ENCODE peak calls at places on chromosomes 5 and 9, in ten cellular contexts. K is fibroblast of pulmonary artery, R is MCF 10A, S is AG10803, H is chondrocyte, E is HCT116, J is AG04450, U is WTC11, Q is omental fat pad, P is cardiac fibroblast. D is an unnamed sample.

GRCh38 chr9:112059145-112059979 is 115.7 kb downstream of the SUSD1 start:
- DNase-seq in K (peak), R (peak), S (peak), H (no peak), E (no peak), J (peak), U (no peak), Q (no peak), P (peak), D (no peak)

GRCh38 chr9:131067625-131068024 is 28.7 kb upstream of the AIF1L start:
- DNase-seq in K (no peak), R (no peak), S (no peak), H (no peak), E (no peak), J (no peak), U (no peak), Q (no peak), P (no peak), D (no peak)

GRCh38 chr5:181260720-181261319 is at the start of gene TRIM52:
- DNase-seq in K (peak), R (peak), S (peak), H (peak), E (peak), J (no peak), U (peak), Q (peak), P (peak), D (no peak)

GRCh38 chr5:4079881-4080280 is 484.2 kb downstream of the IRX1 start:
- DNase-seq in K (no peak), R (no peak), S (no peak), H (no peak), E (no peak), J (no peak), U (no peak), Q (no peak), P (peak), D (no peak)

GRCh38 chr5:101932599-101932998 is 363.5 kb downstream of the SLCO4C1 start:
- DNase-seq in K (no peak), R (no peak), S (no peak), H (no peak), E (no peak), J (no peak), U (no peak), Q (no peak), P (no peak), D (no peak)

GRCh38 chr5:173781826-173782670 is 106.1 kb upstream of the CPEB4 start:
- DNase-seq in K (peak), R (peak), S (peak), H (no peak), E (no peak), J (peak), U (no peak), Q (peak), P (peak), D (no peak)

GRCh38 chr5:117262607-117263131 is 688.0 kb upstream of the SEMA6A start:
- DNase-seq in K (peak), R (peak), S (no peak), H (no peak), E (no peak), J (no peak), U (no peak), Q (no peak), P (peak), D (no peak)

GRCh38 chr5:40605295-40605958 is 74.3 kb upstream of the PTGER4 start:
- DNase-seq in K (peak), R (peak), S (peak), H (no peak), E (no peak), J (no peak), U (no peak), Q (no peak), P (peak), D (no peak)

GRCh38 chr9:94741856-94742255 is 15.4 kb downstream of the AOPEP start:
- DNase-seq in K (no peak), R (no peak), S (no peak), H (no peak), E (no peak), J (no peak), U (no peak), Q (no peak), P (no peak), D (no peak)

GRCh38 chr5:50849554-50849953 is 183.1 kb downstream of the PARP8 start:
- DNase-seq in K (no peak), R (no peak), S (no peak), H (no peak), E (no peak), J (no peak), U (no peak), Q (no peak), P (no peak), D (no peak)

GRCh38 chr9:119003218-119003617 is 366.0 kb downstream of the BRINP1 start:
- DNase-seq in K (no peak), R (no peak), S (peak), H (no peak), E (no peak), J (no peak), U (no peak), Q (no peak), P (peak), D (no peak)

GRCh38 chr5:74767579-74767913 is 497 bp downstream of the NSA2 start:
- DNase-seq in K (peak), R (peak), S (peak), H (no peak), E (peak), J (no peak), U (no peak), Q (no peak), P (peak), D (no peak)

GRCh38 chr5:54379590-54379989 is 69.2 kb upstream of the ARL15 start:
- DNase-seq in K (no peak), R (no peak), S (no peak), H (no peak), E (no peak), J (no peak), U (no peak), Q (no peak), P (no peak), D (no peak)

GRCh38 chr9:133552236-133552635 is 17.7 kb downstream of the ADAMTSL2 start:
- DNase-seq in K (no peak), R (no peak), S (no peak), H (no peak), E (no peak), J (no peak), U (no peak), Q (no peak), P (no peak), D (no peak)

GRCh38 chr5:42374722-42375273 is 48.4 kb upstream of the GHR start:
- DNase-seq in K (no peak), R (no peak), S (no peak), H (no peak), E (no peak), J (no peak), U (no peak), Q (no peak), P (no peak), D (no peak)
- TF ChIP-seq CTCF in K (no peak), R (no peak), S (no peak), H (no peak), E (no peak), J (no peak), U (no peak), Q (no peak), P (no peak), D (no peak)

GRCh38 chr9:4386819-4387218 is 87.0 kb upstream of the GLIS3 start:
- DNase-seq in K (no peak), R (peak), S (no peak), H (no peak), E (no peak), J (no peak), U (no peak), Q (no peak), P (peak), D (no peak)
- TF ChIP-seq CTCF in K (no peak), R (no peak), S (no peak), H (no peak), E (peak), J (no peak), U (no peak), Q (no peak), P (no peak), D (no peak)

GRCh38 chr5:124744170-124744911 is 2.1 kb downstream of the ZNF608 start:
- DNase-seq in K (peak), R (no peak), S (no peak), H (no peak), E (no peak), J (no peak), U (no peak), Q (no peak), P (peak), D (no peak)

GRCh38 chr5:124745367-124746251 is 830 bp downstream of the ZNF608 start:
- DNase-seq in K (peak), R (peak), S (no peak), H (no peak), E (no peak), J (no peak), U (no peak), Q (no peak), P (peak), D (no peak)

GRCh38 chr5:124746916-124747769 is 704 bp upstream of the ZNF608 start:
- DNase-seq in K (peak), R (peak), S (peak), H (no peak), E (peak), J (peak), U (peak), Q (peak), P (peak), D (no peak)

GRCh38 chr5:124747770-124748686 is 1.6 kb upstream of the ZNF608 start:
- DNase-seq in K (peak), R (peak), S (no peak), H (no peak), E (no peak), J (no peak), U (no peak), Q (no peak), P (no peak), D (no peak)

GRCh38 chr5:124746252-124746915 is at the start of gene ZNF608:
- DNase-seq in K (peak), R (peak), S (no peak), H (no peak), E (no peak), J (no peak), U (no peak), Q (no peak), P (peak), D (no peak)
- TF ChIP-seq CTCF in K (no peak), R (no peak), S (no peak), H (peak), E (no peak), J (peak), U (no peak), Q (no peak), P (no peak), D (no peak)

GRCh38 chr5:6759401-6759800 is 46.2 kb downstream of the TENT4A start:
- DNase-seq in K (peak), R (peak), S (no peak), H (no peak), E (no peak), J (no peak), U (no peak), Q (no peak), P (peak), D (no peak)
- TF ChIP-seq CTCF in K (no peak), R (no peak), S (no peak), H (no peak), E (no peak), J (no peak), U (no peak), Q (no peak), P (no peak), D (no peak)

DNA sequence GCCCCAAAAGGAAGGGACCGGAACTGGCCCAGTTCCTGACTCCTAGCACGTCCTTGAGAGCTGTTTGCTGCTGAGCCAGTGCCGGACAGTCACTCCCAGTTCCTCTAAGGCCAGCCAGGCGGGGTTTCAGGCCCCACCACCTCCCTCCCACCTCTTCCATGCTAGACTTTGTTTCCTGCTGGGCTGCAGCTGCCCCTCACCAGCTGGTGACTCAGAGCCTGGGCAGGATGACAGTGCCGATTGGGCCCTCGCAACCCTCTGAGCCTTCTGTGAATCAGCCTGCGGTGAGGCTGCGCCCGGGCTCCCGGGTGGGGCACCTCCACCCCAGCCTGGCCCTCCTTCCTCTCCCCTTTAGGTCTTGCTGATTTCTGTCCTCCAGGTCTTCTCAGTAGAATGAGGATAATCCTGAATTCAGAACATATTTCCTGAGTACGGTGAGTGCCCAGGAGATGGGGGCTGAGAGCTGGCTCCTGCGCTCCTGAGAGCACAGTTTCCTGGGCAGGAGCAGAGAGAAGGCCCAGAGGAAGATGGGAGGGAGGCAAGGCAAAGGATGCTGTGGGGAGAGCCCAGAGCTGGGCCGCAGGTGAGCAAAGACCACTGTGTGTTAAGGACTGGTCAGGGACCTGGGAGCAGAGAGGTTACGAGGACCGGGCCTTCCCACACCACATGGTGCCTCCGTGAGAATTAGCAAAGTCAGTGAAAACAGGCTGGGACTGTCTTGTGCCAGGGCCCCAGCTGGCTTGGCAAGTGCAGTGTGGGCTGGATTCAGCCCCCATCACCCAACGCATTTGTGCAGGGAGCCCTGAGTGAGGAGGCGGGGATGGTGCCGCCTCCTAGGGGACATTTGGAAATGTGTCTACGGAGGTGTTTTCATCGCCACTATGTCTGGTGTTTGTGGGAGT is 32.9 kb upstream of the STXBP1 start:
- DNase-seq in K (peak), R (peak), S (peak), H (no peak), E (peak), J (peak), U (peak), Q (peak), P (peak), D (no peak)
- TF ChIP-seq CTCF in K (peak), R (no peak), S (peak), H (peak), E (no peak), J (peak), U (no peak), Q (no peak), P (peak), D (peak)

GRCh38 chr5:10469253-10470030 is 27.8 kb downstream of the ROPN1L start:
- DNase-seq in K (no peak), R (no peak), S (peak), H (no peak), E (no peak), J (no peak), U (no peak), Q (no peak), P (peak), D (no peak)
- TF ChIP-seq CTCF in K (no peak), R (no peak), S (no peak), H (no peak), E (no peak), J (no peak), U (no peak), Q (no peak), P (no peak), D (no peak)

GRCh38 chr5:24351285-24351684 is 293.5 kb downstream of the CDH10 start:
- DNase-seq in K (no peak), R (no peak), S (no peak), H (no peak), E (no peak), J (no peak), U (no peak), Q (no peak), P (no peak), D (no peak)

GRCh38 chr5:24347206-24347605 is 297.6 kb downstream of the CDH10 start:
- DNase-seq in K (no peak), R (peak), S (peak), H (no peak), E (no peak), J (no peak), U (no peak), Q (no peak), P (no peak), D (no peak)
- TF ChIP-seq CTCF in K (no peak), R (no peak), S (no peak), H (no peak), E (no peak), J (no peak), U (no peak), Q (no peak), P (no peak), D (no peak)